ENCODE peak calls at places on chromosomes 1 and 21, in six cellular contexts. Q is A673, Z is AG04450, I is stomach, Y is heart right ventricle, R is trophoblast cell. C is an unnamed sample.

GRCh38 chr1:64624859-64625258 is 120.0 kb upstream of the RAVER2 start:
- DNase-seq in Q (no peak), Z (no peak), I (no peak), Y (no peak), R (no peak), C (no peak)

GRCh38 chr1:205091043-205091740 is 6.9 kb upstream of the TMEM81 start:
- DNase-seq in Q (no peak), Z (no peak), I (no peak), Y (no peak), R (no peak), C (no peak)

GRCh38 chr1:236141447-236142357 is 637 bp upstream of the GPR137B start:
- DNase-seq in Q (peak), Z (no peak), I (peak), Y (no peak), R (peak), C (no peak)

GRCh38 chr1:89198500-89199072 is at the start of gene GBP4:
- DNase-seq in Q (no peak), Z (no peak), I (peak), Y (peak), R (peak), C (no peak)

GRCh38 chr1:53069663-53070327 is 7.8 kb downstream of the PODN start:
- DNase-seq in Q (no peak), Z (no peak), I (peak), Y (no peak), R (no peak), C (peak)

GRCh38 chr1:239677362-239677761 is 291.0 kb downstream of the CHRM3 start:
- DNase-seq in Q (no peak), Z (no peak), I (no peak), Y (no peak), R (no peak), C (no peak)

GRCh38 chr1:41631971-41632370 is 147.5 kb upstream of the EDN2 start:
- DNase-seq in Q (no peak), Z (no peak), I (no peak), Y (no peak), R (no peak), C (no peak)

GRCh38 chr1:22176258-22176657 is 33.4 kb upstream of the WNT4 start:
- DNase-seq in Q (no peak), Z (no peak), I (no peak), Y (no peak), R (no peak), C (no peak)

GRCh38 chr1:197341626-197342025 is 73.6 kb downstream of the CRB1 start:
- DNase-seq in Q (no peak), Z (no peak), I (no peak), Y (no peak), R (no peak), C (no peak)

GRCh38 chr1:22922640-22923039 is 50.0 kb downstream of the LACTBL1 start:
- DNase-seq in Q (no peak), Z (no peak), I (no peak), Y (no peak), R (no peak), C (no peak)

GRCh38 chr1:31435471-31436409 is 22.7 kb downstream of the SERINC2 start:
- DNase-seq in Q (no peak), Z (no peak), I (peak), Y (no peak), R (no peak), C (no peak)

DNA sequence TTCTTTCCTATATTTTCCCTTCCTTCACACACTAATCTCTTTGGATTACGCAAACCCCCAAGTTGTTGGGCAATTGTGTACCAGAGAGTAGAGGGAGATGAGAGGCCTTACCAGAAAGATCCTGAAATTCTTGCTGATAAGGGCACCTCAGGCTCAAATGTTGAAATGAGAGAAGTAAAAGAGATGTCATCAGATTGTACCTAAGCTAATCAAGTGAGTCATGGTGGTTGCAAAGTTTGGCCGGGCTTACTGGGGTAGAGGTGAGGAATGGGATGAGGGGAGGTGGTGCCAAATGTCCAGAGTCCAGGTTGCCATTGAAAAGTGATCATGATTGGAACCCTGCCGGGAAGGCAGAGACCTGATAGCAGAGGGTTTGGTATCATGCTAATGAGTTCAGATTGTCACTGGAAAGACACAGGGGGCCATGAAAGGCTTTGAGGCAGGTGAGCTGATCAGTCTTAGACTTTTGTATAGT is 43.1 kb downstream of the OPTC start:
- DNase-seq in Q (no peak), Z (peak), I (peak), Y (no peak), R (peak), C (peak)
- H3K27ac ChIP-seq in Q (no peak), Z (peak), I (peak), Y (no peak), R (peak), C (no peak)

GRCh38 chr21:38902608-38903445 is 97.1 kb downstream of the ETS2 start:
- DNase-seq in Q (no peak), Z (no peak), I (no peak), Y (no peak), R (no peak), C (no peak)
- H3K27ac ChIP-seq in Q (no peak), Z (no peak), I (peak), Y (peak), R (no peak), C (no peak)

GRCh38 chr21:15122241-15122640 is 57.4 kb upstream of the NRIP1 start:
- DNase-seq in Q (no peak), Z (no peak), I (no peak), Y (peak), R (no peak), C (no peak)
- H3K27ac ChIP-seq in Q (no peak), Z (no peak), I (peak), Y (no peak), R (no peak), C (no peak)

GRCh38 chr1:5973771-5974170 is 18.5 kb downstream of the NPHP4 start:
- DNase-seq in Q (no peak), Z (no peak), I (no peak), Y (no peak), R (no peak), C (no peak)
- H3K27ac ChIP-seq in Q (no peak), Z (no peak), I (no peak), Y (no peak), R (no peak), C (peak)

GRCh38 chr1:15810073-15810472 is 2.6 kb upstream of the UQCRHL start:
- DNase-seq in Q (no peak), Z (no peak), I (no peak), Y (no peak), R (no peak), C (no peak)
- H3K27ac ChIP-seq in Q (no peak), Z (no peak), I (no peak), Y (no peak), R (no peak), C (peak)

C was measured in tibial nerve.